ENCODE peak calls at places on chromosomes 7 and 10, in six cellular contexts. F, Y, Z, N, B and A are unnamed samples.

GRCh38 chr7:22572937-22573336 is 72.9 kb upstream of the STEAP1B start:
- DNase-seq in F (no peak), Y (no peak), Z (no peak), N (peak), B (no peak), A (no peak)

GRCh38 chr10:126133906-126134703 is 237.7 kb downstream of the FANK1 start:
- DNase-seq in F (no peak), Y (no peak), Z (no peak), N (peak), B (no peak), A (no peak)

GRCh38 chr10:86315543-86315942 is 51.1 kb downstream of the GRID1 start:
- DNase-seq in F (no peak), Y (no peak), Z (no peak), N (no peak), B (no peak), A (no peak)

GRCh38 chr7:891805-892204 is 15.5 kb downstream of the GET4 start:
- DNase-seq in F (no peak), Y (no peak), Z (peak), N (no peak), B (no peak), A (no peak)

GRCh38 chr10:118259288-118259906 is 82.7 kb downstream of the FAM204A start:
- DNase-seq in F (peak), Y (peak), Z (no peak), N (no peak), B (no peak), A (no peak)

GRCh38 chr7:901388-902154 is 25.2 kb downstream of the GET4 start:
- DNase-seq in F (peak), Y (peak), Z (peak), N (no peak), B (no peak), A (no peak)

GRCh38 chr7:142939226-142939910 is at the start of gene LLCFC1:
- DNase-seq in F (peak), Y (no peak), Z (no peak), N (no peak), B (no peak), A (no peak)

GRCh38 chr10:110399163-110400094 is 94.7 kb upstream of the SMNDC1 start:
- DNase-seq in F (no peak), Y (no peak), Z (no peak), N (peak), B (no peak), A (no peak)

GRCh38 chr10:33071857-33072256 is 113.8 kb upstream of the ITGB1 start:
- DNase-seq in F (no peak), Y (no peak), Z (no peak), N (no peak), B (no peak), A (no peak)

GRCh38 chr10:85790155-85790789 is 576.3 kb downstream of the GRID1 start:
- DNase-seq in F (no peak), Y (no peak), Z (no peak), N (no peak), B (no peak), A (no peak)

GRCh38 chr7:137923380-137923779 is 76.6 kb upstream of the DGKI start:
- DNase-seq in F (no peak), Y (no peak), Z (no peak), N (no peak), B (no peak), A (no peak)

GRCh38 chr10:17181751-17182150 is 19.7 kb downstream of the TRDMT1 start:
- DNase-seq in F (no peak), Y (no peak), Z (no peak), N (no peak), B (no peak), A (no peak)

GRCh38 chr10:51137741-51138529 is 63.6 kb downstream of the PRKG1 start:
- DNase-seq in F (no peak), Y (no peak), Z (no peak), N (peak), B (no peak), A (no peak)

GRCh38 chr7:80848841-80849240 is 70.0 kb downstream of the SEMA3C start:
- DNase-seq in F (no peak), Y (no peak), Z (no peak), N (no peak), B (no peak), A (no peak)

GRCh38 chr10:97690138-97690537 is 3.1 kb upstream of the AVPI1 start:
- DNase-seq in F (no peak), Y (no peak), Z (no peak), N (no peak), B (no peak), A (no peak)

GRCh38 chr10:87868277-87868676 is 4.9 kb downstream of the PTEN start:
- DNase-seq in F (no peak), Y (no peak), Z (no peak), N (no peak), B (no peak), A (no peak)

GRCh38 chr10:1367938-1368697 is 311.9 kb downstream of the WDR37 start:
- DNase-seq in F (peak), Y (no peak), Z (no peak), N (no peak), B (no peak), A (no peak)

GRCh38 chr7:100369105-100369504 is 4.2 kb upstream of the PILRA start:
- DNase-seq in F (no peak), Y (peak), Z (peak), N (no peak), B (peak), A (peak)

GRCh38 chr10:104332243-104333036 is 5.8 kb downstream of the ITPRIP start:
- DNase-seq in F (peak), Y (no peak), Z (no peak), N (no peak), B (no peak), A (no peak)

GRCh38 chr10:104330168-104331117 is 7.8 kb downstream of the ITPRIP start:
- DNase-seq in F (peak), Y (peak), Z (no peak), N (peak), B (no peak), A (peak)

GRCh38 chr10:104333037-104333727 is 5.1 kb downstream of the ITPRIP start:
- DNase-seq in F (peak), Y (no peak), Z (no peak), N (no peak), B (peak), A (peak)

GRCh38 chr10:104329754-104330153 is 8.5 kb downstream of the ITPRIP start:
- DNase-seq in F (peak), Y (no peak), Z (no peak), N (peak), B (no peak), A (no peak)

GRCh38 chr10:104331208-104331838 is 6.9 kb downstream of the ITPRIP start:
- DNase-seq in F (peak), Y (peak), Z (no peak), N (no peak), B (no peak), A (peak)
- TF ChIP-seq CTCF in F (no peak), Y (no peak), Z (no peak), N (no peak), B (no peak), A (no peak)

GRCh38 chr7:39367943-39368342 is 198.3 kb upstream of the YAE1 start:
- DNase-seq in F (no peak), Y (no peak), Z (no peak), N (no peak), B (no peak), A (no peak)
- TF ChIP-seq CTCF in F (no peak), Y (no peak), Z (no peak), N (no peak), B (no peak), A (no peak)

DNA sequence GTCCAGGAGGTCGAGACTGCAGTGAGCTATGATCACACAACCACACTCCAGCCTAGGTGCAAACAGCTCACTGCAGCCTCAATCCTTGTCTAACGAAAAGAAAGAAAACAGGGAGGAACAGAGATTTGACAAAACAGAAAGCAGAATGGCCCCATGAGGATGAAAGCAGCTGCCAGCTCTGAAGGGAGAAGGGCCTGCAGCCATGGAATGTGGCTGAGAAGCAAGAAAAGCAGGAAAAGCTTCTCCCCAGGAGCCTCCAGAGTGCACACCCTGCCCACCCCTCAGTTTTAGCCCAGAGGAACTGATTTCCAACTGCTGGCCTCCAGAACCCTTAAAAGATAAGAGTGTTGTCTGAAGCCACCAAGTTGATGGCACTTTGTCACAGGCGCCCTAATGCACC is 13.0 kb downstream of the ESYT2 start:
- DNase-seq in F (peak), Y (no peak), Z (no peak), N (no peak), B (no peak), A (no peak)
- TF ChIP-seq CTCF in F (no peak), Y (no peak), Z (no peak), N (no peak), B (no peak), A (no peak)

GRCh38 chr10:113441220-113441619 is 111.6 kb upstream of the HABP2 start:
- DNase-seq in F (no peak), Y (no peak), Z (no peak), N (peak), B (no peak), A (no peak)
- TF ChIP-seq CTCF in F (peak), Y (no peak), Z (no peak), N (peak), B (no peak), A (no peak)

DNA sequence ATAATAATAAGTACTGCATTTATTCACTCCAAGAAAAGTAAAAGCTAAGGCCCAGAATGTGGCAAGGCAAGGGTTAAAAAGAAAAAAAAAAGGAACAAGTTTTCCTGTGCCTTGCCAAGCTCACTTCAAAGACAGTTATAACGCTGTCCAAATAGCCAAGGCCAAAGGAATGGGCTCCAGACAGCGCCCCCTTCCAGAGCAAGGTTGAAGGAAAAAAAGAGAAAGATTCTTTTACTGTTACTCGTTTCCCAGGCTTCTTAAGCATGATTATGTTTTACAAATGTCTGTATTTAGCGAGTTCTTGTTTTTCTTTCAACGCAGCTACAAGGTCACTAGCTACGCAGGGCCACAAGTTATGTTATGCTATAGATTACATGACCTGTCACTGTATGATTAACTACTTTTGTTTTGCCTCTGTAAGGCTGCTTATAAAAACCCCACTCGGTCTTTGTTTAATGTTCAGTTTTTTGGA is 9.1 kb upstream of the EIF4H start:
- DNase-seq in F (peak), Y (no peak), Z (no peak), N (no peak), B (no peak), A (no peak)
- TF ChIP-seq CTCF in F (peak), Y (peak), Z (peak), N (peak), B (no peak), A (no peak)